ENCODE peak calls at places on chromosomes 2 and 18, in eight cellular contexts. H, O, L, C, N, K, R and J are unnamed samples.
A peak's percentile ranks its signal among the peaks of the same experiment; 100 is the strongest.

GRCh38 chr2:27956895-27957294 is 66.4 kb downstream of the BABAM2 start:
- DNase-seq in R (no peak), O (no peak), C (no peak), K (peak; percentile 77), H (no peak), L (no peak), N (no peak), J (no peak)

GRCh38 chr2:16218651-16219050 is 278.3 kb downstream of the MYCN start:
- DNase-seq in K (no peak), N (no peak), C (no peak), L (no peak), O (peak; percentile 52), R (no peak), H (peak; percentile 7), J (no peak)

GRCh38 chr2:95381212-95382127 is 21.0 kb upstream of the FAHD2A start:
- DNase-seq in H (no peak), K (no peak), R (no peak), N (no peak), C (no peak), L (no peak), O (no peak), J (no peak)

GRCh38 chr2:216431457-216431856 is 19.2 kb downstream of the SMARCAL1 start:
- DNase-seq in R (peak; percentile 31), L (no peak), O (no peak), K (no peak), H (no peak), C (no peak), N (no peak), J (no peak)

GRCh38 chr2:78262713-78263375 is 740.7 kb upstream of the LRRTM4 start:
- DNase-seq in L (no peak), O (no peak), N (no peak), H (no peak), K (no peak), R (no peak), C (no peak), J (no peak)

GRCh38 chr2:166171210-166171609 is 43.4 kb upstream of the SCN1A start:
- DNase-seq in R (no peak), O (no peak), K (no peak), C (no peak), H (no peak), L (no peak), N (no peak), J (no peak)

GRCh38 chr2:205564761-205565160 is 117.5 kb upstream of the NRP2 start:
- DNase-seq in R (no peak), O (no peak), H (no peak), N (no peak), K (no peak), C (no peak), L (no peak), J (no peak)

GRCh38 chr18:44691148-44691925 is 10.6 kb downstream of the SETBP1 start:
- DNase-seq in K (no peak), R (no peak), C (no peak), H (no peak), N (no peak), O (no peak), L (no peak), J (no peak)